ENCODE peak calls at places on chromosomes 12 and 14, in four cellular contexts. G is RKO, D is NCI-H1417 treated with DMSO at 0.1 percent for 48 hours, M is neuronal stem cell. X is an unnamed sample.

GRCh38 chr14:101947577-101947903 is 16.8 kb upstream of the DYNC1H1 start:
- DNase-seq in G (no peak), M (no peak), D (no peak), X (no peak)

GRCh38 chr12:13173012-13173441 is 23.5 kb upstream of the EMP1 start:
- DNase-seq in D (no peak), M (no peak), G (no peak), X (peak; percentile 18)

GRCh38 chr14:75690010-75690409 is 29.0 kb downstream of the TTLL5 start:
- DNase-seq in M (no peak), G (no peak), D (no peak), X (peak; percentile 17)

GRCh38 chr14:93332032-93332852 is 594 bp downstream of the BTBD7 start:
- DNase-seq in D (no peak), M (peak; percentile 61), G (peak; percentile 30), X (peak; percentile 64)

GRCh38 chr12:65170245-65170881 is 980 bp downstream of the LEMD3 start:
- DNase-seq in D (no peak), G (peak; percentile 81), M (peak; percentile 54), X (peak; percentile 53)

GRCh38 chr12:125065753-125066570 is 727 bp downstream of the AACS start:
- DNase-seq in M (no peak), G (peak; percentile 26), D (no peak), X (no peak)

GRCh38 chr12:11719678-11720099 is 70.2 kb downstream of the ETV6 start:
- DNase-seq in D (no peak), G (peak; percentile 48), M (no peak), X (peak; percentile 37)

GRCh38 chr12:122326597-122326996 is 60.3 kb upstream of the VPS33A start:
- DNase-seq in D (no peak), M (no peak), G (no peak), X (no peak)

GRCh38 chr14:69614592-69614991 is 3.2 kb downstream of the SUSD6 start:
- DNase-seq in D (no peak), M (no peak), G (no peak), X (peak; percentile 30)

GRCh38 chr14:28763914-28764848 is 2.4 kb upstream of the FOXG1 start:
- DNase-seq in G (no peak), D (peak; percentile 57), M (no peak), X (no peak)

GRCh38 chr12:64400041-64400440 is 4.2 kb upstream of the XPOT start:
- DNase-seq in M (no peak), G (peak; percentile 54), D (no peak), X (no peak)

GRCh38 chr14:90519262-90519920 is 122.6 kb downstream of the CALM1 start:
- DNase-seq in M (no peak), D (no peak), G (no peak), X (no peak)

GRCh38 chr14:34198096-34198495 is 247.2 kb upstream of the EGLN3 start:
- DNase-seq in D (no peak), G (no peak), M (no peak), X (no peak)

GRCh38 chr14:73173092-73173735 is 36.9 kb downstream of the PSEN1 start:
- DNase-seq in D (no peak), M (peak; percentile 6), G (peak; percentile 74), X (peak; percentile 4)

GRCh38 chr14:24705840-24706239 is 71.8 kb upstream of the GZMB start:
- DNase-seq in M (no peak), G (no peak), D (no peak), X (no peak)

GRCh38 chr12:40446385-40446784 is 221.6 kb downstream of the LRRK2 start:
- DNase-seq in D (no peak), M (no peak), G (peak; percentile 18), X (peak; percentile 61)

GRCh38 chr14:35236806-35237205 is 55.4 kb upstream of the PSMA6 start:
- DNase-seq in D (no peak), G (no peak), M (no peak), X (no peak)

GRCh38 chr12:132176920-132177551 is 32.8 kb downstream of the NOC4L start:
- DNase-seq in G (no peak), M (no peak), D (no peak), X (no peak)

GRCh38 chr12:46560078-46560477 is 187.5 kb upstream of the SLC38A2 start:
- DNase-seq in M (no peak), G (no peak), D (no peak), X (no peak)

GRCh38 chr14:102096569-102097188 is 9.8 kb upstream of the HSP90AA1 start:
- DNase-seq in M (peak; percentile 73), G (peak; percentile 80), D (no peak), X (peak; percentile 94)

GRCh38 chr14:103188691-103189480 is 65.6 kb downstream of the TNFAIP2 start:
- DNase-seq in M (no peak), D (no peak), G (no peak), X (peak; percentile 88)

GRCh38 chr12:13362260-13362841 is 165.8 kb downstream of the EMP1 start:
- DNase-seq in G (peak; percentile 71), M (peak; percentile 39), D (peak; percentile 22), X (peak; percentile 87)

GRCh38 chr14:102554835-102555819 is 37.3 kb upstream of the RCOR1 start:
- DNase-seq in D (no peak), G (no peak), M (peak; percentile 47), X (no peak)

GRCh38 chr14:56004807-56005579 is 113.2 kb upstream of the PELI2 start:
- DNase-seq in D (no peak), M (no peak), G (no peak), X (peak; percentile 67)

GRCh38 chr12:120013659-120014380 is 24.8 kb downstream of the BICDL1 start:
- DNase-seq in G (no peak), D (no peak), M (no peak), X (no peak)

GRCh38 chr14:20848955-20849570 is 42.1 kb upstream of the RNASE3 start:
- DNase-seq in G (no peak), D (no peak), M (no peak), X (no peak)

X was measured in trophoblast cell.